ENCODE peak calls at places on chromosomes 1 and 21, in five cellular contexts. E is anterior cingulate cortex, T is posterior vena cava, D is heart left ventricle, C is amniotic stem cell. H is an unnamed sample.

GRCh38 chr1:5754079-5754431 is 238.2 kb downstream of the NPHP4 start:
- DNase-seq in E (no peak), T (peak), D (peak), C (no peak), H (no peak)

GRCh38 chr1:92786298-92786901 is 1.5 kb upstream of the EVI5 start:
- DNase-seq in E (no peak), T (no peak), D (no peak), C (no peak), H (no peak)

GRCh38 chr1:168636200-168636599 is 59.8 kb downstream of the XCL1 start:
- DNase-seq in E (no peak), T (no peak), D (no peak), C (no peak), H (no peak)

GRCh38 chr1:202240956-202241355 is 47.4 kb downstream of the LGR6 start:
- DNase-seq in E (no peak), T (no peak), D (no peak), C (no peak), H (no peak)

GRCh38 chr1:214602764-214603657 is at the start of gene CENPF:
- DNase-seq in E (peak), T (peak), D (peak), C (peak), H (peak)

GRCh38 chr1:6554031-6554906 is at the start of gene NOL9:
- DNase-seq in E (peak), T (peak), D (peak), C (peak), H (peak)

GRCh38 chr21:35573472-35574389 is 486.6 kb downstream of the SETD4 start:
- DNase-seq in E (no peak), T (no peak), D (no peak), C (no peak), H (no peak)

GRCh38 chr1:180254496-180254819 is 24.4 kb downstream of the LHX4 start:
- DNase-seq in E (no peak), T (peak), D (no peak), C (no peak), H (no peak)

GRCh38 chr1:227445746-227446145 is 117.6 kb upstream of the ZNF678 start:
- DNase-seq in E (no peak), T (no peak), D (no peak), C (no peak), H (no peak)

H was measured in prostate gland.